ENCODE peak calls at places on chromosomes 13 and 19, in six cellular contexts. One of them, this sample, is unnamed.

GRCh38 chr13:102333320-102334181 is 68.3 kb downstream of the FGF14 start:
- DNase-seq in bronchial epithelial cell: no peak
- DNase-seq in mesendoderm: no peak
- DNase-seq in right lobe of liver: no peak
- DNase-seq in left ventricle myocardium inferior: no peak
- DNase-seq in sigmoid colon: no peak
- DNase-seq in this sample: no peak

GRCh38 chr13:33490461-33491327 is 205.1 kb upstream of the STARD13 start:
- DNase-seq in bronchial epithelial cell: no peak
- DNase-seq in mesendoderm: peak
- DNase-seq in right lobe of liver: no peak
- DNase-seq in left ventricle myocardium inferior: no peak
- DNase-seq in sigmoid colon: no peak
- DNase-seq in this sample: no peak

GRCh38 chr13:110680852-110681251 is 25.1 kb downstream of the CARS2 start:
- DNase-seq in bronchial epithelial cell: no peak
- DNase-seq in mesendoderm: peak
- DNase-seq in right lobe of liver: no peak
- DNase-seq in left ventricle myocardium inferior: no peak
- DNase-seq in sigmoid colon: no peak
- DNase-seq in this sample: peak

GRCh38 chr13:42146359-42146758 is 97.9 kb downstream of the DGKH start:
- DNase-seq in bronchial epithelial cell: no peak
- DNase-seq in mesendoderm: no peak
- DNase-seq in right lobe of liver: no peak
- DNase-seq in left ventricle myocardium inferior: no peak
- DNase-seq in sigmoid colon: no peak
- DNase-seq in this sample: no peak

GRCh38 chr13:82933986-82934385 is 948.3 kb downstream of the SLITRK1 start:
- DNase-seq in bronchial epithelial cell: no peak
- DNase-seq in mesendoderm: no peak
- DNase-seq in right lobe of liver: no peak
- DNase-seq in left ventricle myocardium inferior: no peak
- DNase-seq in sigmoid colon: no peak
- DNase-seq in this sample: no peak

GRCh38 chr13:60258349-60258748 is 94.6 kb upstream of the DIAPH3 start:
- DNase-seq in bronchial epithelial cell: no peak
- DNase-seq in mesendoderm: no peak
- DNase-seq in right lobe of liver: no peak
- DNase-seq in left ventricle myocardium inferior: no peak
- DNase-seq in sigmoid colon: no peak
- DNase-seq in this sample: no peak

GRCh38 chr13:98890186-98890585 is 87.7 kb downstream of the DOCK9 start:
- DNase-seq in bronchial epithelial cell: peak
- DNase-seq in mesendoderm: no peak
- DNase-seq in right lobe of liver: no peak
- DNase-seq in left ventricle myocardium inferior: no peak
- DNase-seq in sigmoid colon: peak
- DNase-seq in this sample: no peak

GRCh38 chr19:18737954-18738351 is 53.2 kb downstream of the COMP start:
- DNase-seq in bronchial epithelial cell: no peak
- DNase-seq in mesendoderm: no peak
- DNase-seq in right lobe of liver: peak
- DNase-seq in left ventricle myocardium inferior: no peak
- DNase-seq in sigmoid colon: no peak
- DNase-seq in this sample: no peak

GRCh38 chr19:13053761-13054604 is 48.7 kb downstream of the LYL1 start:
- DNase-seq in bronchial epithelial cell: peak
- DNase-seq in mesendoderm: peak
- DNase-seq in right lobe of liver: peak
- DNase-seq in left ventricle myocardium inferior: peak
- DNase-seq in sigmoid colon: peak
- DNase-seq in this sample: no peak

GRCh38 chr19:14871619-14872230 is 14.2 kb downstream of the OR7A17 start:
- DNase-seq in bronchial epithelial cell: peak
- DNase-seq in mesendoderm: peak
- DNase-seq in right lobe of liver: no peak
- DNase-seq in left ventricle myocardium inferior: no peak
- DNase-seq in sigmoid colon: no peak
- DNase-seq in this sample: peak

GRCh38 chr19:54436031-54436523 is 12.9 kb upstream of the LENG8 start:
- DNase-seq in bronchial epithelial cell: no peak
- DNase-seq in mesendoderm: no peak
- DNase-seq in right lobe of liver: peak
- DNase-seq in left ventricle myocardium inferior: no peak
- DNase-seq in sigmoid colon: no peak
- DNase-seq in this sample: no peak

GRCh38 chr13:77267362-77267761 is 59.5 kb downstream of the MYCBP2 start:
- DNase-seq in bronchial epithelial cell: no peak
- DNase-seq in mesendoderm: no peak
- DNase-seq in right lobe of liver: no peak
- DNase-seq in left ventricle myocardium inferior: no peak
- DNase-seq in sigmoid colon: no peak
- DNase-seq in this sample: no peak

GRCh38 chr13:24251525-24251924 is 57.9 kb upstream of the C1QTNF9 start:
- DNase-seq in bronchial epithelial cell: no peak
- DNase-seq in mesendoderm: no peak
- DNase-seq in right lobe of liver: no peak
- DNase-seq in left ventricle myocardium inferior: no peak
- DNase-seq in sigmoid colon: peak
- DNase-seq in this sample: peak

GRCh38 chr13:112526146-112526853 is 61.7 kb downstream of the TUBGCP3 start:
- DNase-seq in bronchial epithelial cell: no peak
- DNase-seq in mesendoderm: no peak
- DNase-seq in right lobe of liver: no peak
- DNase-seq in left ventricle myocardium inferior: no peak
- DNase-seq in sigmoid colon: no peak
- DNase-seq in this sample: no peak

GRCh38 chr13:112529216-112529615 is 58.7 kb downstream of the TUBGCP3 start:
- DNase-seq in bronchial epithelial cell: no peak
- DNase-seq in mesendoderm: no peak
- DNase-seq in right lobe of liver: no peak
- DNase-seq in left ventricle myocardium inferior: no peak
- DNase-seq in sigmoid colon: no peak
- DNase-seq in this sample: no peak

GRCh38 chr13:112521073-112521685 is 66.8 kb downstream of the TUBGCP3 start:
- DNase-seq in bronchial epithelial cell: no peak
- DNase-seq in mesendoderm: no peak
- DNase-seq in right lobe of liver: no peak
- DNase-seq in left ventricle myocardium inferior: no peak
- DNase-seq in sigmoid colon: no peak
- DNase-seq in this sample: no peak

GRCh38 chr13:112522578-112522977 is 65.4 kb downstream of the TUBGCP3 start:
- DNase-seq in bronchial epithelial cell: no peak
- DNase-seq in mesendoderm: no peak
- DNase-seq in right lobe of liver: no peak
- DNase-seq in left ventricle myocardium inferior: no peak
- DNase-seq in sigmoid colon: no peak
- DNase-seq in this sample: no peak

GRCh38 chr13:112525306-112525945 is 62.5 kb downstream of the TUBGCP3 start:
- DNase-seq in bronchial epithelial cell: peak
- DNase-seq in mesendoderm: no peak
- DNase-seq in right lobe of liver: no peak
- DNase-seq in left ventricle myocardium inferior: no peak
- DNase-seq in sigmoid colon: no peak
- DNase-seq in this sample: no peak
- H3K4me3 ChIP-seq in bronchial epithelial cell: no peak
- H3K4me3 ChIP-seq in mesendoderm: no peak
- H3K4me3 ChIP-seq in right lobe of liver: no peak
- H3K4me3 ChIP-seq in left ventricle myocardium inferior: no peak
- H3K4me3 ChIP-seq in sigmoid colon: no peak
- H3K4me3 ChIP-seq in this sample: no peak

GRCh38 chr19:7618366-7618765 is 11.0 kb downstream of the XAB2 start:
- DNase-seq in bronchial epithelial cell: no peak
- DNase-seq in mesendoderm: no peak
- DNase-seq in right lobe of liver: peak
- DNase-seq in left ventricle myocardium inferior: no peak
- DNase-seq in sigmoid colon: no peak
- DNase-seq in this sample: no peak
- H3K4me3 ChIP-seq in bronchial epithelial cell: no peak
- H3K4me3 ChIP-seq in mesendoderm: no peak
- H3K4me3 ChIP-seq in right lobe of liver: no peak
- H3K4me3 ChIP-seq in left ventricle myocardium inferior: no peak
- H3K4me3 ChIP-seq in sigmoid colon: no peak
- H3K4me3 ChIP-seq in this sample: no peak

DNA sequence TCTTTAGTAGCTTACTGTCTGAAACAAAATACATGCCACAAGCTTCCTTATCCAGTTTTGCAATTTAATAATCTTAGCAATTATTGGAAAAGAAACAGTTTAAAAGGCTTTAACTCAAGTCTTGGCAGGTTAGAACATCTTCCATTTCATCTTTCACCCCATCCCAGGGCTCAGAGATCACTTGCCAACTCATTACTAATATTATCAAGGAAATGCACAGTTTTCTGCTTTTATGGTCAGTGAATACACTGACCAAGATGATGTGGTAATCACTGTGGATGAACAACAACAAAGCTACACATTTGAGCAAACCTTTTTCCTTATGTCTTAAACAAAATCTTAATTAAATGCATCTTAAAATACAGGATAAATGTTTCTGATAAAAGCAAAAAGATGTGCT is 48.0 kb upstream of the ITM2B start:
- DNase-seq in bronchial epithelial cell: no peak
- DNase-seq in mesendoderm: no peak
- DNase-seq in right lobe of liver: no peak
- DNase-seq in left ventricle myocardium inferior: no peak
- DNase-seq in sigmoid colon: no peak
- DNase-seq in this sample: no peak
- H3K4me3 ChIP-seq in bronchial epithelial cell: no peak
- H3K4me3 ChIP-seq in mesendoderm: no peak
- H3K4me3 ChIP-seq in right lobe of liver: no peak
- H3K4me3 ChIP-seq in left ventricle myocardium inferior: no peak
- H3K4me3 ChIP-seq in sigmoid colon: no peak
- H3K4me3 ChIP-seq in this sample: no peak

GRCh38 chr19:44752816-44753618 is 4.5 kb downstream of the BCL3 start:
- DNase-seq in bronchial epithelial cell: peak
- DNase-seq in mesendoderm: peak
- DNase-seq in right lobe of liver: peak
- DNase-seq in left ventricle myocardium inferior: peak
- DNase-seq in sigmoid colon: peak
- DNase-seq in this sample: peak
- H3K4me3 ChIP-seq in bronchial epithelial cell: peak
- H3K4me3 ChIP-seq in mesendoderm: no peak
- H3K4me3 ChIP-seq in right lobe of liver: peak
- H3K4me3 ChIP-seq in left ventricle myocardium inferior: peak
- H3K4me3 ChIP-seq in sigmoid colon: peak
- H3K4me3 ChIP-seq in this sample: peak

GRCh38 chr19:30448386-30449130 is 76.4 kb downstream of the ZNF536 start:
- DNase-seq in bronchial epithelial cell: no peak
- DNase-seq in mesendoderm: no peak
- DNase-seq in right lobe of liver: no peak
- DNase-seq in left ventricle myocardium inferior: no peak
- DNase-seq in sigmoid colon: no peak
- DNase-seq in this sample: no peak

GRCh38 chr19:30450945-30451344 is 78.8 kb downstream of the ZNF536 start:
- DNase-seq in bronchial epithelial cell: no peak
- DNase-seq in mesendoderm: no peak
- DNase-seq in right lobe of liver: no peak
- DNase-seq in left ventricle myocardium inferior: no peak
- DNase-seq in sigmoid colon: no peak
- DNase-seq in this sample: no peak

GRCh38 chr19:30449673-30450072 is 77.5 kb downstream of the ZNF536 start:
- DNase-seq in bronchial epithelial cell: no peak
- DNase-seq in mesendoderm: peak
- DNase-seq in right lobe of liver: no peak
- DNase-seq in left ventricle myocardium inferior: no peak
- DNase-seq in sigmoid colon: no peak
- DNase-seq in this sample: no peak

GRCh38 chr19:30450101-30450500 is 77.9 kb downstream of the ZNF536 start:
- DNase-seq in bronchial epithelial cell: no peak
- DNase-seq in mesendoderm: peak
- DNase-seq in right lobe of liver: no peak
- DNase-seq in left ventricle myocardium inferior: peak
- DNase-seq in sigmoid colon: peak
- DNase-seq in this sample: no peak

GRCh38 chr19:30449191-30449590 is 77.0 kb downstream of the ZNF536 start:
- DNase-seq in bronchial epithelial cell: no peak
- DNase-seq in mesendoderm: no peak
- DNase-seq in right lobe of liver: no peak
- DNase-seq in left ventricle myocardium inferior: no peak
- DNase-seq in sigmoid colon: no peak
- DNase-seq in this sample: no peak
- H3K4me3 ChIP-seq in bronchial epithelial cell: no peak
- H3K4me3 ChIP-seq in mesendoderm: no peak
- H3K4me3 ChIP-seq in right lobe of liver: no peak
- H3K4me3 ChIP-seq in left ventricle myocardium inferior: peak
- H3K4me3 ChIP-seq in sigmoid colon: no peak
- H3K4me3 ChIP-seq in this sample: no peak

GRCh38 chr19:1566392-1567115 is 1.6 kb downstream of the MEX3D start:
- DNase-seq in bronchial epithelial cell: peak
- DNase-seq in mesendoderm: peak
- DNase-seq in right lobe of liver: peak
- DNase-seq in left ventricle myocardium inferior: peak
- DNase-seq in sigmoid colon: peak
- DNase-seq in this sample: no peak
- H3K4me3 ChIP-seq in bronchial epithelial cell: peak
- H3K4me3 ChIP-seq in mesendoderm: peak
- H3K4me3 ChIP-seq in right lobe of liver: peak
- H3K4me3 ChIP-seq in left ventricle myocardium inferior: peak
- H3K4me3 ChIP-seq in sigmoid colon: peak
- H3K4me3 ChIP-seq in this sample: no peak

GRCh38 chr13:105918842-105919741 is 616.4 kb downstream of the EFNB2 start:
- DNase-seq in bronchial epithelial cell: peak
- DNase-seq in mesendoderm: peak
- DNase-seq in right lobe of liver: no peak
- DNase-seq in left ventricle myocardium inferior: no peak
- DNase-seq in sigmoid colon: no peak
- DNase-seq in this sample: no peak
- H3K4me3 ChIP-seq in bronchial epithelial cell: no peak
- H3K4me3 ChIP-seq in mesendoderm: no peak
- H3K4me3 ChIP-seq in right lobe of liver: no peak
- H3K4me3 ChIP-seq in left ventricle myocardium inferior: no peak
- H3K4me3 ChIP-seq in sigmoid colon: no peak
- H3K4me3 ChIP-seq in this sample: no peak

DNA sequence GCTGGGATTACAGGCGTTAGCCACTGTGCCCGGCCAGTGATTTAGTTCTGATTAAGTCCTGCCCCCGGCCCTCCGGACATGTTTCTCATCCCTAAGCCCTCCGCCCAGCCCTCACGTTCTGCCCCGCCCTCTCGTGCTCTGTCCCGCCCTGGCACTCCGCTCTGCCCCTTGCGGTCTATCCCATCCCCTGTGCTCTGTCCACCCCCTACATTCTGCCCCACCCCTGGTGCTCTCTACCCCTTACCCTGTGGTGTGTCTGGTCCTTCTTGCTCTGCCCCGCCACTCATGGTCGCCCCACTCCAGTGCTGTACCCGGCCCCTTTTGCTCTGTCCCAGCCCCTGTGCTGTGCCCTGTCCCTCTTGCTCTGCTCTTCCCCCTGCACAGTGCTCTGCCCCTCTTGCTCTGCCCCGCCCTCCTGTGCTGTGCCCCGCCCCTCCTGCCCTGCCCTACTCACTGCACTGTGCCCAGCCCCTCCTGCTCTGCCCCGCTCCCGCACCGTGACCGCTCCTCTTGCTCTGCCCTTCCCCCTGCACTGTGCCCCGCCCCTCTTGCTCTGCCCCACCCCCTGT is 3.0 kb downstream of the GTPBP3 start:
- DNase-seq in bronchial epithelial cell: no peak
- DNase-seq in mesendoderm: peak
- DNase-seq in right lobe of liver: peak
- DNase-seq in left ventricle myocardium inferior: no peak
- DNase-seq in sigmoid colon: no peak
- DNase-seq in this sample: no peak
- H3K4me3 ChIP-seq in bronchial epithelial cell: no peak
- H3K4me3 ChIP-seq in mesendoderm: no peak
- H3K4me3 ChIP-seq in right lobe of liver: peak
- H3K4me3 ChIP-seq in left ventricle myocardium inferior: no peak
- H3K4me3 ChIP-seq in sigmoid colon: no peak
- H3K4me3 ChIP-seq in this sample: no peak